ENCODE peak calls at places on chromosomes 6 and 20, in seven cellular contexts. O, Q, L, K, C, U and B are unnamed samples.
A peak's percentile ranks its signal among the peaks of the same experiment; 100 is the strongest.

GRCh38 chr6:47897233-47897632 is 115.4 kb downstream of the OPN5 start:
- DNase-seq in L (no peak), Q (no peak), U (no peak), C (no peak), K (no peak), O (no peak), B (no peak)

GRCh38 chr6:72724545-72724944 is 102.7 kb downstream of the KCNQ5 start:
- DNase-seq in C (no peak), K (peak; percentile 34), O (no peak), U (no peak), L (no peak), Q (no peak), B (no peak)

GRCh38 chr20:7741866-7742265 is 198.4 kb downstream of the HAO1 start:
- DNase-seq in K (no peak), U (no peak), O (no peak), C (no peak), L (no peak), Q (no peak), B (no peak)

GRCh38 chr6:35080821-35081425 is 60.2 kb downstream of the TCP11 start:
- DNase-seq in U (no peak), L (no peak), Q (no peak), O (no peak), C (no peak), K (no peak), B (no peak)

GRCh38 chr20:16243470-16243869 is 329.8 kb downstream of the KIF16B start:
- DNase-seq in C (no peak), L (no peak), K (peak; percentile 3), O (no peak), Q (no peak), U (no peak), B (no peak)

GRCh38 chr6:30691208-30691872 is 556 bp upstream of the NRM start:
- DNase-seq in K (no peak), U (no peak), L (no peak), Q (peak; percentile 79), C (no peak), O (no peak), B (no peak)

GRCh38 chr20:18007534-18008292 is 38.9 kb downstream of the MGME1 start:
- DNase-seq in L (peak; percentile 64), O (peak; percentile 23), C (no peak), Q (no peak), U (peak; percentile 39), K (no peak), B (no peak)

GRCh38 chr6:24924956-24925355 is 10.8 kb downstream of the RIPOR2 start:
- DNase-seq in C (no peak), Q (no peak), K (no peak), L (peak; percentile 62), U (no peak), O (no peak), B (no peak)

GRCh38 chr6:4585682-4586468 is 190.3 kb upstream of the CDYL start:
- DNase-seq in C (no peak), L (no peak), U (no peak), Q (no peak), O (no peak), K (no peak), B (no peak)

GRCh38 chr20:38589351-38589750 is 8.4 kb downstream of the ADIG start:
- DNase-seq in C (no peak), L (no peak), O (no peak), K (no peak), U (no peak), Q (no peak), B (no peak)

GRCh38 chr6:29834564-29835436 is 7.2 kb downstream of the HLA-G start:
- DNase-seq in L (peak; percentile 38), C (peak; percentile 34), K (peak; percentile 40), U (no peak), Q (peak; percentile 60), O (no peak), B (peak; percentile 38)

DNA sequence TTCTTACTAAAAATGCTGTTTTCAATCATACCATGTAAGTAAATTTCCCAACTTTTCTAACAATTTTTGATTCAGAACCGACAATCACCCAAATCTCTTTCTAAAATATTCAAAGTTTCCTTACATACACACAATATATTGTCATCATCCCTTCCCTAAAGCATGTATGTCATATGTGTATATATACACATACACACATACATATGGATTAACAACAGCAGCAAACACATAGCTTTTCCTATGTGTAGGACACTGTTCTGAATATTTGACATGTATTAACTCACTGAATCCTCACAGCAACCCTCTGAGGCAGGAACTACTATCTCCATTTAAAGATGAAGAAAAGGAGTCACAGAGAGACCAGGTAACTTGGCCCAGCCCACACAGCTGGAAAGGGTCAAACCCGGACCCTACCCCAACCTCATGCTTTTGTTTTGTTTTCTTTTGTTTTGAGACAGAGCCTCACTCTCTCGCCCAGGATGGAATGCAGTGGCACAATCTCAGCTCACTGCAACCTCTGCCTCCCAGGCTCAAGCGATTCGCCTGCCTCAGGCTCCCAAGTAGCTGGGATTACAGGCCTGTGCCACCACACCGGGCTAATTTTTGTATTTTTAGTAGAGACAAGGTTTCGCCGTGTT is 7.2 kb downstream of the FYN start:
- DNase-seq in C (no peak), Q (peak; percentile 68), K (no peak), U (no peak), O (no peak), L (no peak), B (no peak)
- H3K4me1 ChIP-seq in C (peaks cover 100% of the 10 kb centered on the region), Q (peaks cover 79% of the 10 kb centered on the region), K (peaks cover 15% of the 10 kb centered on the region), U (peaks cover 4% of the 10 kb centered on the region), O (peaks cover 11% of the 10 kb centered on the region), L (peaks cover 5% of the 10 kb centered on the region), B (peaks cover 100% of the 10 kb centered on the region)

DNA sequence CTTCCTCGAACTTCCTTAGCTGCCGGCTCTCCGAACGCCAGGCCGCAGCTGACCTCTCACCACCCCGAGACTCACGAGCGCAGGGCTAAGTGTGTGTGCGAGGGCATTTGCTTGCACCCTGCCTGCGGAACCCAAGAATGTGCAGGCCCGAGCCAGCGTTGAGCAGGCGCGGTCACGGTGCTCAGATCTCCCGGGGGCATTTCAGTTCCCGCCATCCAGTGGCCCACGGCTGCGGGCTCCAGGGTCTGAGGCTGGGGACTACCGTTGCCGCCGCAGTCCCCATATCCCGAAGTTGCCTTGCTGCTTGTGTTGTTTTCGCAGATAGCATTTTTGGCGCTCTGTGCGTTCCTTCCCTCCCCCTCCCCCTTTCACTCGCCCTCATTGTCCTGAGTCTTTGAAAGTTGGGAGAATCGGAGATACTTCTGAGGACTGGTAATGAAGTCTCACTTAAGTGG is 1.7 kb downstream of the NR2E1 start:
- DNase-seq in U (no peak), Q (peak; percentile 77), C (no peak), L (no peak), O (no peak), K (no peak), B (no peak)
- H3K4me1 ChIP-seq in U (peaks cover 14% of the 10 kb centered on the region), Q (peaks cover 80% of the 10 kb centered on the region), C (peaks cover 29% of the 10 kb centered on the region), L (peaks cover 47% of the 10 kb centered on the region), O (peaks cover 47% of the 10 kb centered on the region), K (no peaks in the 10 kb centered on the region), B (peaks cover 59% of the 10 kb centered on the region)

GRCh38 chr6:156852147-156852857 is 75.1 kb downstream of the ARID1B start:
- DNase-seq in U (no peak), O (no peak), C (no peak), Q (no peak), L (no peak), K (peak; percentile 90), B (peak; percentile 27)
- H3K4me1 ChIP-seq in U (peaks cover 25% of the 10 kb centered on the region), O (peaks cover 70% of the 10 kb centered on the region), C (peaks cover 60% of the 10 kb centered on the region), Q (peaks cover 38% of the 10 kb centered on the region), L (peaks cover 16% of the 10 kb centered on the region), K (peaks cover 83% of the 10 kb centered on the region), B (peaks cover 55% of the 10 kb centered on the region)

DNA sequence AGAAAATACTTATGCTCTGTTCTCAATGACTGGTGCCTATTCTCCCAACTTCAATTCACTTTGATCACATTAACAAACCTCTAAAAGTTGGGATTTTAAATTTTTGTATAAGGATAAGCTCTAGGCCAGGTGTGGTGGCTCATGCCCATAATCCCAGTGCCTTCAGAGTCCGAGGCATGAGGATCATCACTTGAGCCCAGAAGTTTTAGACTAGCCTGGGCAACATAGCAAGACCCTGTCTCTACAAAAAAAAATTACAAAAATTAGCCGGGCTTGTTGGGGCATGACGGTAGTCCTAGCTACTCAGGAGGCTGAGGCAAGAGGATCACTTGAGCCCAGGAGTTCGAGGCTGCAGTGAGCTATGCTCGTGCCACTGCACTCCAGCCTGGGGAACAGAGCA is 3.9 kb downstream of the SSR1 start:
- DNase-seq in U (no peak), Q (no peak), L (no peak), K (no peak), O (no peak), C (no peak), B (no peak)
- H3K4me1 ChIP-seq in U (peaks cover 7% of the 10 kb centered on the region), Q (peaks cover 7% of the 10 kb centered on the region), L (peaks cover 24% of the 10 kb centered on the region), K (peaks cover 23% of the 10 kb centered on the region), O (peaks cover 18% of the 10 kb centered on the region), C (peaks cover 47% of the 10 kb centered on the region), B (peaks cover 46% of the 10 kb centered on the region)

DNA sequence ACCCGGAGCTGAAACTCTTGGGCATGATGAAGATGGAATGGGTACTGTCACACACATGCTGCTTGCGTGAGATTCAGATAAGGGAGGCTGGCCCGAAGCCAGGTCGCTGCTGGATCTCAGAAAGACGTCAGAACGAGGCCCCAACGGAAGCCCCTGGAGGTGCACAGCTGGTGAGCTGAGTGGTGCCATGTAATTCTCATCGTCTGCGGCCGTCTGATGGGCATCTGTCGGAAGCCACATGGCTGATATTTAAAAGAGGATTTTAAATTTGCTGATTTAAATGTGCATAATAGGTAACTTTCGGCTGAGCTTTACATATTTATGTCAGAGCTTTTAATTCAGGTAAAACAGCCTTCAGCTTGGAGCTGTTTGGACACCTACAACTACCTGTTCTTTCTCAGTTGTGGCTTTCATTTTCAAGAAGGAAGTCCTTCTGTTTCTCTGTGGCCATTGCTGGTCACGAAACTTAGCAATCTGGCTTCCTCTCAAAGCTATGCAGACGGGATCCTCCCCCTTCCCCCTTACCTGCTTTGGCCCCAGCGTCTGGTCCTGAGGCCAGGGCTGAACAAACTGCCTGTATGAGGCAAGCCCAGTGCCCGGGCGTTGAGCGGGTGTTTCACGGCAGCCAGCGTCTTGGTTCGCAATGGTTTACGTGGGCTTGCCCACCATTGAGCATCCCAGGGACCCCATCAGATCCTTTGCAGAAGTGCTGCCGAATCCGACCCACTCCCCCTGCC is 9.2 kb downstream of the SLCO4A1 start:
- DNase-seq in C (peak; percentile 84), K (peak; percentile 71), L (peak; percentile 88), U (peak; percentile 74), O (peak; percentile 43), Q (no peak), B (peak; percentile 77)
- H3K4me1 ChIP-seq in C (peaks cover 29% of the 10 kb centered on the region), K (peaks cover 67% of the 10 kb centered on the region), L (peaks cover 45% of the 10 kb centered on the region), U (peaks cover 33% of the 10 kb centered on the region), O (peaks cover 37% of the 10 kb centered on the region), Q (peaks cover 3% of the 10 kb centered on the region), B (peaks cover 50% of the 10 kb centered on the region)

DNA sequence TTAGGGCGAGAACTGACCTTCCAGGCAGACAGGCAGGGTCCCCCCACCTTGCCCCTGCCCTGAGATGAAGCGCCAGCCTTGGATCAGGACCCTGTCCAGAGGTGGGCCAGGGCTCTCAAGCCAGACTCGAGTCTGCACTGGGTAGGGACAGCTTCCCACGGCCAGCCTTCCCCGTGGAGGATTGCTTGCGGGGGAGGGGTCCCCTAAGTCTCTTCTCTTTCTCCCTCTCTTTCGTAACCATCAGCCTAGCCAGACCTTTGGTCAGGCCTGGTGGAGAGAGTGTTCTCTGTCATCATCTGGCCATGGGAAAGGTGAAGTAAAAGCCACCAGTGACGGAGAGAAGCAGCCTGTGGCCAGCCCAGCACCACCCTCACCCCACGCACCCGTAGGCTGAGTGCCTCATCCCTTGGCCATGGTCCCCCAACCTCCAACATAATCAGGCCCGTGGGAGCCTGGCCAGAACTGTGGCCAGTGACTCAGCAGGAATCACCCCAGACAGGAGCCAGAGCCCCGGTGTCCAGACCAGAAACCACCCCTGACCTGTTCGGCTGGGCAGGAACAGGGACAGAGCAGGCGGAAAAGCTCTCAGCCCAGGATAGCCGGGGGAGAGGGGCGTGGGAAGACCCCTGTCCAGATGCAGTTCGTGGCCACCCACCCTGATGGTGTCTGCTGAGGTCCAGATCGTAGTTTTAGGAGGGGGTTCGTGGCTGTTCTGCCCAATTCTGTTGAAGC is 47.1 kb downstream of the SNAI1 start:
- DNase-seq in O (peak; percentile 60), U (peak; percentile 47), Q (no peak), K (no peak), C (no peak), L (peak; percentile 36), B (no peak)
- H3K4me1 ChIP-seq in O (peaks cover 20% of the 10 kb centered on the region), U (peaks cover 3% of the 10 kb centered on the region), Q (peaks cover 15% of the 10 kb centered on the region), K (no peaks in the 10 kb centered on the region), C (no peaks in the 10 kb centered on the region), L (peaks cover 20% of the 10 kb centered on the region), B (no peaks in the 10 kb centered on the region)